ENCODE peak calls at places on chromosome 2, in ten cellular contexts. L is effector CD4-positive, alpha-beta T cell; E is T follicular helper cell; A is Daoy; F is hypothalamus; Z is psoas muscle; N is left ventricle myocardium superior; U is brain microvascular endothelial cell; Y is memory B cell; J is transverse colon. Q is an unnamed sample.
A peak's percentile ranks its signal among the peaks of the same experiment; 100 is the strongest.

GRCh38 chr2:239862613-239863012 is 162.5 kb downstream of the NDUFA10 start:
- DNase-seq in L (no peak), E (no peak), A (no peak), F (no peak), Z (no peak), N (no peak), U (no peak), Y (no peak), J (no peak), Q (no peak)

GRCh38 chr2:191250400-191250799 is 5.2 kb downstream of the MYO1B start:
- DNase-seq in L (no peak), E (no peak), A (no peak), F (no peak), Z (no peak), N (no peak), U (no peak), Y (no peak), J (no peak), Q (no peak)

GRCh38 chr2:105734762-105735538 is 9.8 kb upstream of the NCK2 start:
- DNase-seq in L (no peak), E (no peak), A (peak; percentile 71), F (no peak), Z (no peak), N (no peak), U (peak; percentile 32), Y (no peak), J (no peak), Q (no peak)

GRCh38 chr2:190759749-190760213 is 110.9 kb downstream of the NAB1 start:
- DNase-seq in L (no peak), E (no peak), A (peak; percentile 58), F (no peak), Z (no peak), N (no peak), U (peak; percentile 49), Y (no peak), J (no peak), Q (no peak)

GRCh38 chr2:68317971-68318685 is 1.6 kb downstream of the CNRIP1 start:
- DNase-seq in L (no peak), E (no peak), A (peak; percentile 37), F (no peak), Z (no peak), N (no peak), U (no peak), Y (no peak), J (no peak), Q (no peak)

GRCh38 chr2:216548901-216549321 is 50.3 kb downstream of the RPL37A start:
- DNase-seq in L (no peak), E (no peak), A (no peak), F (no peak), Z (no peak), N (peak; percentile 80), U (no peak), Y (no peak), J (no peak), Q (no peak)

GRCh38 chr2:199459286-199460100 is 1.8 kb upstream of the SATB2 start:
- DNase-seq in L (peak; percentile 36), E (peak; percentile 47), A (peak; percentile 93), F (peak; percentile 92), Z (peak; percentile 95), N (peak; percentile 93), U (peak; percentile 93), Y (peak; percentile 61), J (peak; percentile 82), Q (peak; percentile 93)

GRCh38 chr2:201127570-201127969 is 11.6 kb downstream of the CFLAR start:
- DNase-seq in L (peak; percentile 35), E (peak; percentile 21), A (peak; percentile 63), F (peak; percentile 43), Z (peak; percentile 49), N (peak; percentile 38), U (no peak), Y (no peak), J (no peak), Q (no peak)

GRCh38 chr2:133591164-133591563 is 22.9 kb upstream of the NCKAP5 start:
- DNase-seq in L (no peak), E (no peak), A (peak; percentile 60), F (peak; percentile 70), Z (peak; percentile 27), N (peak; percentile 66), U (no peak), Y (no peak), J (peak; percentile 30), Q (no peak)